ENCODE peak calls at places on chromosomes 6 and 20, in six cellular contexts. B is A673, K is GM10248, M is transverse colon, T is WERI-Rb-1, P is B cell. S is an unnamed sample.

GRCh38 chr6:16132909-16133308 is 4.0 kb downstream of the MYLIP start:
- DNase-seq in P (no peak), B (no peak), T (no peak), K (no peak), M (no peak), S (no peak)

GRCh38 chr6:45886776-45887175 is 128.9 kb downstream of the CLIC5 start:
- DNase-seq in P (no peak), T (no peak), M (no peak), K (no peak), B (no peak), S (no peak)

GRCh38 chr6:41427642-41428401 is 92.4 kb downstream of the NCR2 start:
- DNase-seq in M (peak), K (peak), T (no peak), P (peak), B (peak), S (peak)

GRCh38 chr6:149357726-149358538 is 40.4 kb downstream of the TAB2 start:
- DNase-seq in T (no peak), P (no peak), B (peak), M (no peak), K (no peak), S (no peak)

GRCh38 chr6:152552616-152553209 is 84.4 kb downstream of the SYNE1 start:
- DNase-seq in P (peak), T (peak), M (peak), K (peak), B (peak), S (peak)

GRCh38 chr6:149264629-149265028 is 52.9 kb upstream of the TAB2 start:
- DNase-seq in B (no peak), M (no peak), P (no peak), K (no peak), T (no peak), S (no peak)

GRCh38 chr6:11323666-11324452 is 91.4 kb upstream of the NEDD9 start:
- DNase-seq in P (no peak), B (no peak), M (no peak), T (no peak), K (peak), S (no peak)

GRCh38 chr20:49635171-49635570 is 67.2 kb upstream of the PTGIS start:
- DNase-seq in B (no peak), M (peak), K (no peak), T (no peak), P (no peak), S (no peak)

GRCh38 chr20:2114560-2114959 is 12.9 kb downstream of the STK35 start:
- DNase-seq in T (no peak), M (no peak), K (no peak), P (no peak), B (no peak), S (no peak)

GRCh38 chr6:144411506-144412165 is 126.5 kb downstream of the UTRN start:
- DNase-seq in T (no peak), K (no peak), M (no peak), P (no peak), B (no peak), S (no peak)

GRCh38 chr6:17101422-17102257 is at the start of gene STMND1:
- DNase-seq in K (peak), T (peak), P (no peak), B (peak), M (peak), S (no peak)

GRCh38 chr20:31785089-31785488 is 34.1 kb upstream of the MYLK2 start:
- DNase-seq in T (no peak), K (no peak), M (no peak), P (no peak), B (no peak), S (no peak)

GRCh38 chr6:169722362-169723199 is 1.7 kb downstream of the PHF10 start:
- DNase-seq in M (peak), K (peak), B (peak), P (peak), T (no peak), S (no peak)

GRCh38 chr6:15444881-15445280 is 199.0 kb downstream of the JARID2 start:
- DNase-seq in T (peak), M (no peak), K (no peak), B (peak), P (no peak), S (no peak)

GRCh38 chr6:14671261-14671681 is 553.7 kb downstream of the CD83 start:
- DNase-seq in T (no peak), P (no peak), B (peak), K (no peak), M (no peak), S (no peak)

GRCh38 chr20:3032624-3033023 is 10.8 kb upstream of the GNRH2 start:
- DNase-seq in P (no peak), B (no peak), T (no peak), K (no peak), M (no peak), S (no peak)

GRCh38 chr6:159828074-159828473 is 28.0 kb downstream of the PNLDC1 start:
- DNase-seq in M (no peak), K (no peak), B (peak), P (no peak), T (no peak), S (no peak)

GRCh38 chr6:44675449-44675848 is 287.9 kb downstream of the CDC5L start:
- DNase-seq in M (no peak), K (no peak), T (no peak), B (no peak), P (no peak), S (no peak)

GRCh38 chr6:112311950-112312547 is 35.1 kb upstream of the RFPL4B start:
- DNase-seq in M (no peak), B (peak), T (no peak), P (peak), K (peak), S (no peak)

GRCh38 chr6:134201716-134202115 is 116.2 kb downstream of the SGK1 start:
- DNase-seq in T (no peak), P (no peak), M (no peak), K (no peak), B (no peak), S (no peak)

GRCh38 chr6:67345946-67346345 is 1289.1 kb upstream of the ADGRB3 start:
- DNase-seq in T (no peak), M (no peak), K (no peak), P (no peak), B (no peak), S (no peak)

GRCh38 chr6:7051780-7052440 is 55.9 kb upstream of the RREB1 start:
- DNase-seq in P (peak), B (peak), M (peak), T (peak), K (peak), S (peak)

GRCh38 chr20:24999568-24999967 is 7.0 kb upstream of the APMAP start:
- DNase-seq in P (no peak), B (no peak), T (no peak), K (no peak), M (peak), S (no peak)

GRCh38 chr6:56795852-56796532 is 153.3 kb upstream of the DST start:
- DNase-seq in P (no peak), B (no peak), K (no peak), T (no peak), M (no peak), S (no peak)

GRCh38 chr6:92364948-92365386 is 1054.4 kb downstream of the EPHA7 start:
- DNase-seq in B (no peak), P (no peak), M (no peak), K (no peak), T (no peak), S (no peak)

GRCh38 chr6:153538491-153538890 is 407.4 kb upstream of the RGS17 start:
- DNase-seq in B (peak), P (no peak), T (no peak), K (no peak), M (no peak), S (no peak)

GRCh38 chr6:67433124-67433523 is 1202.0 kb upstream of the ADGRB3 start:
- DNase-seq in B (no peak), P (no peak), T (no peak), K (no peak), M (no peak), S (no peak)

GRCh38 chr6:19377722-19378121 is 459.4 kb upstream of the ID4 start:
- DNase-seq in M (no peak), K (no peak), T (no peak), B (no peak), P (no peak), S (no peak)

GRCh38 chr6:166815629-166816028 is 140.7 kb downstream of the RNASET2 start:
- DNase-seq in B (peak), T (no peak), K (no peak), M (no peak), P (no peak), S (no peak)

DNA sequence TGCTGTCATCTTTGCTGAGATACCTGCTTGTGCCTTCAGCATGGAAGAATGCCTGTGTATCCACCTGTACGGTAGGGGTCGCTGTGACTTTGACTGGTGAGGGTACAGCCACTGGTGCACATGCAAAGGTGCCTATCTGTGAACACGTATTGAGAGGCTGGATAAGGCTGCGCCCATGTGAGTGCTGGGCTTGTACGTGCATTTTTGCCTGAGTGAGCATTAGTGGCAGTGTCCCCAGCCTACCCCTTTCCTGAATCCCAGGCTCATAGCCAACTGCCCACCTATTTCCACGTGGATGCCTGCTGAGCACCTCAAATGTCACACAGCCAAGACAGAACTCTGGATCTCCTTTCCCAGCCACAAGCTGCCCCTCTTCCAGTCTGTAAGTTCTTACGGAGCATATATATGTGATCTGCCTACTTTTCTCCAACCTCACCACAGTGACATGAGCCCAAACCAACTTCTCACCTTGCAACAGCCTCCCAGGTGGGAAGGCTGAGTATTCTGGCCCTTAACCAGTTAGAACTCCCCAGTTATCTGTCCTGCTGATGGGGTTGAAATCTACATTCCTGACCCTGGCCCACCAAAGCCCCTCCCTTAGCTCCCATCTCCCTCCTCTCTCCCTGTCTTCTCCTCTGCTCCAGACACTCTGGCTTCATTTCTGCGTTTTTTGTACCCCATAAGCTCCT is 1.1 kb upstream of the SLC2A10 start:
- DNase-seq in P (no peak), M (peak), T (peak), B (no peak), K (no peak), S (no peak)
- TF ChIP-seq CTCF in P (no peak), M (peak), T (peak), B (peak), K (peak), S (peak)

GRCh38 chr6:33380272-33380981 is 11.2 kb upstream of the KIFC1 start:
- DNase-seq in B (no peak), P (no peak), T (no peak), M (no peak), K (no peak), S (no peak)

GRCh38 chr6:33383427-33384185 is 8.0 kb upstream of the KIFC1 start:
- DNase-seq in M (no peak), P (no peak), B (no peak), K (no peak), T (no peak), S (no peak)

GRCh38 chr6:33390173-33390572 is 1.4 kb upstream of the KIFC1 start:
- DNase-seq in M (no peak), T (no peak), B (no peak), K (no peak), P (no peak), S (no peak)

GRCh38 chr6:33384581-33385020 is 7.0 kb upstream of the KIFC1 start:
- DNase-seq in B (peak), M (no peak), P (no peak), K (no peak), T (peak), S (no peak)
- TF ChIP-seq CTCF in B (peak), M (peak), P (no peak), K (no peak), T (peak), S (peak)

DNA sequence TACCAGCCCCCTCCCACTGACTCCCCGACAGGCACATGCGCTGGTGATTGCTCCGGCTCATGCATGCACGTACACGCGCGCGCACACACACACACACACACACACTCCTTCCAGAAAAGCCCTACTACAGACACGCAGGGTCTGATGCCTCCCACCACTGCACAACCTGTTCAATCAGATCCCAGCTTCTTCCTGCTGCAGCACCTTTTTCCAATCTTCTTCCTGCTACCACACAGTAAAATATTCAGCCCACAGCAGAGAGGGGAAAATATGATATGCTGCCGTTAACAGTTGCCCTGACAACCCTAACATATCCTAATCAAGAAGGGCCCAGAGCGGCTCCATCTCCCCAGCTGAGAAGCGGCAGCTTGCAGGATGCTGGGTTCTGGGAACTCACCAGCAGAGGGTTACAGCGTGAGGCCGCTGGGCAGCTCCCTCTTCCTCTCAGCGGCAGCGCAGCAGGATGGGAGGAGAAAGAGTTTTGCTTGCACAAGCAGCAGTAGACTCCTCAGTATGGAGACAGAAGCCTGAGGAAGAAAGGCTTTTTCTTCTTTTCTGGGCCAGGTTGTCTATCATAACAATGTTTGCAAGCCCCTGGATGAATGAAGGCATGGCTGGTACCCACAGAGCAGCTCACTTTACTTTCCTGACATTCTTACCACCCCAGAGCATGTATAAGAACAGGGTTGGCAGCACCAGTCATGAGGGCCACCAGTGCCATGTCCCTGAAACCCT is 23.9 kb downstream of the MAP7 start:
- DNase-seq in B (peak), P (peak), T (peak), M (no peak), K (peak), S (peak)
- TF ChIP-seq CTCF in B (no peak), P (no peak), T (peak), M (no peak), K (no peak), S (peak)

DNA sequence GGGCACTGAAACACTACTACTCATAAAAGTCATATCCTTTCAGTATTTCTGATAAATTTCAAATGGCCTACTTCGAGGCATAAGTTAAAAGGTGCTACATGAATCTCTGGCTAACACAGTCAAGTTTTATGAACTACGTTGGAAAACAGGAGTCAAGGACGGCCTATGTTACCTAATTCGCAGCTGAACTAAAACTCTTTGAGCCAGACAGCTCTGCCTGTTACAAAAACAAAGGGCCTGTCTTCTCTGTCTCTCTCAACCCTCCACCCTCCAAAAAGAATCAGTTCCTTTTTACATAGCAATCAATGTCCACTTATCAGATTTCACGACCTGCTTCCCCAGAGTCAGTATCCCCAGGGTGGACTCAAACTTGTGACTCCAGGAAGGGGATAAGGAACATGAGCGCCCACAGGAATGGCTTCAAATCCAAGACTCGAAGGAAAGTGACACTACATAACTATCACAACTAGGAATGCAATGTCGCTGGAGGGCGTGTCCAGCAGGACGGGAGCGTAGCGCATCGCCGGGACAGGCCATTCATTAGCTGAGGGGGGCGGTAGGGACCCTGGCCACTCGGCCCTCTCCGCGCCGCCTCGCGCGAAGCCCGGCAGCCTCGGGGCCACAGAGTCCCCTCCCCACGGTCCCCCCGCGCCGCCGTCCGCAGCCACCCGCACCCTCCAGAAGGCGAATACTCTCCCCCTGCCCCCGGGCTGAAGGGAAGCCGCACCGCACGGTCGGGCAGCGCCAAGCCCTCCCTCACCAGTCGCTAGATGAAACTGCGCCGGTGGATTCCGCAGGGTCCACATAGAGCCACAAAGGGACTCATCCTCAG is 526 bp downstream of the IBTK start:
- DNase-seq in M (peak), K (no peak), B (peak), P (no peak), T (peak), S (peak)
- TF ChIP-seq CTCF in M (no peak), K (peak), B (peak), P (no peak), T (no peak), S (no peak)

GRCh38 chr6:31203345-31203979 is 33.0 kb upstream of the POU5F1 start:
- DNase-seq in M (peak), T (no peak), P (peak), K (peak), B (peak), S (no peak)

GRCh38 chr6:31202259-31203166 is 32.0 kb upstream of the POU5F1 start:
- DNase-seq in T (no peak), K (no peak), P (no peak), B (no peak), M (no peak), S (no peak)

GRCh38 chr6:31194271-31194834 is 23.9 kb upstream of the POU5F1 start:
- DNase-seq in T (no peak), B (no peak), K (no peak), P (no peak), M (no peak), S (no peak)

GRCh38 chr6:31193206-31193605 is 22.7 kb upstream of the POU5F1 start:
- DNase-seq in K (no peak), B (no peak), T (no peak), M (no peak), P (no peak), S (no peak)

GRCh38 chr6:31197559-31198305 is 27.2 kb upstream of the POU5F1 start:
- DNase-seq in K (peak), B (peak), M (peak), P (peak), T (peak), S (peak)
- TF ChIP-seq CTCF in K (no peak), B (no peak), M (no peak), P (no peak), T (peak), S (no peak)

GRCh38 chr6:141988327-141988726 is 144.4 kb upstream of the GJE1 start:
- DNase-seq in M (no peak), P (no peak), T (no peak), K (no peak), B (no peak), S (no peak)

GRCh38 chr6:141989706-141989959 is 143.1 kb upstream of the GJE1 start:
- DNase-seq in K (no peak), M (no peak), B (no peak), P (no peak), T (no peak), S (no peak)

GRCh38 chr6:141988954-141989705 is 143.6 kb upstream of the GJE1 start:
- DNase-seq in P (peak), K (peak), T (peak), B (peak), M (no peak), S (no peak)

GRCh38 chr6:141990840-141991239 is 141.9 kb upstream of the GJE1 start:
- DNase-seq in P (no peak), M (no peak), T (no peak), B (no peak), K (no peak), S (no peak)

DNA sequence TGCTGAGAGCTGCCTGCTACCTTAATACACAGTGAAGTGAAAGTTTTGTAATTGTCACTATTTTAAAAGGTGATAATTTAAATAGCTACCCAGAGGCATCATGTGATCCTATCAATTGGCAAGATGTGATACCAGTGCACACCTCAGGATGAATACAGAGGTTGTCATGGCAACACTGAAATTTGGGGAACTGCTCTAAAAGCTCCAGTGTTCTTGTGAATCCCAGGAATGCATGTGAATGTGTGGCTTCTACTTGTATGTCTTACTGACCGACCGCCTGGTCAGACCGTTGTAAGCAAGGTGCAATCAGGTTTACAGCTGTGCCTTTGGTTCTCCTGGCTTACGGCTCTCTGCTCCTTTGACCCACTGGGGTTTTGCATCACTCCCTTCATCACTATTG is 146.3 kb upstream of the GJE1 start:
- DNase-seq in T (no peak), P (no peak), B (no peak), K (no peak), M (no peak), S (no peak)
- TF ChIP-seq CTCF in T (no peak), P (no peak), B (no peak), K (no peak), M (no peak), S (no peak)

GRCh38 chr6:132060591-132060990 is 109.4 kb upstream of the CCN2 start:
- DNase-seq in P (no peak), M (no peak), K (no peak), T (no peak), B (no peak), S (no peak)

GRCh38 chr6:132062626-132063025 is 111.5 kb upstream of the CCN2 start:
- DNase-seq in T (no peak), P (no peak), K (no peak), B (no peak), M (no peak), S (no peak)

GRCh38 chr6:132063738-132064137 is 112.6 kb upstream of the CCN2 start:
- DNase-seq in K (no peak), T (no peak), M (no peak), B (no peak), P (no peak), S (no peak)

GRCh38 chr6:132063204-132063603 is 112.0 kb upstream of the CCN2 start:
- DNase-seq in P (no peak), M (no peak), T (no peak), K (no peak), B (no peak), S (no peak)

GRCh38 chr6:132061381-132061780 is 110.2 kb upstream of the CCN2 start:
- DNase-seq in B (no peak), T (no peak), K (no peak), M (no peak), P (no peak), S (no peak)
- TF ChIP-seq CTCF in B (no peak), T (no peak), K (no peak), M (no peak), P (no peak), S (no peak)

GRCh38 chr20:34311118-34312023 is 8.2 kb upstream of the AHCY start:
- DNase-seq in M (peak), P (peak), K (no peak), T (peak), B (no peak), S (peak)
- TF ChIP-seq CTCF in M (no peak), P (no peak), K (no peak), T (peak), B (peak), S (peak)

S was measured in progenitor cell of endocrine pancreas.